ENCODE peak calls at places on chromosomes 1 and 21, in eight cellular contexts. A is sciatic nerve, O is fibroblast of lung, B is NCI-H1694, Q is fibroblast of pulmonary artery, G is epithelial cell of esophagus, H is endothelial cell, E is mesenteric fat pad. N is an unnamed sample.

GRCh38 chr1:245225267-245225666 is 70.5 kb downstream of the KIF26B start:
- DNase-seq in A (no peak), H (no peak), G (no peak), O (peak), B (no peak), E (no peak), Q (peak), N (no peak)

GRCh38 chr1:21874778-21875547 is 62.1 kb downstream of the HSPG2 start:
- DNase-seq in Q (no peak), B (no peak), E (no peak), G (no peak), O (no peak), A (no peak), H (no peak), N (no peak)

GRCh38 chr1:18151436-18151835 is 43.8 kb downstream of the IGSF21 start:
- DNase-seq in A (no peak), H (no peak), B (no peak), G (no peak), O (no peak), E (no peak), Q (no peak), N (no peak)

GRCh38 chr1:1779691-1780597 is 1.7 kb upstream of the NADK start:
- DNase-seq in E (no peak), O (peak), A (no peak), Q (peak), H (no peak), G (peak), B (no peak), N (peak)

GRCh38 chr21:32978346-32979270 is 47.1 kb upstream of the OLIG2 start:
- DNase-seq in Q (no peak), B (no peak), E (no peak), H (no peak), O (no peak), G (no peak), A (no peak), N (no peak)

GRCh38 chr1:69038379-69038778 is 529.3 kb upstream of the LRRC7 start:
- DNase-seq in B (no peak), G (no peak), A (no peak), Q (no peak), H (no peak), E (no peak), O (no peak), N (no peak)

GRCh38 chr1:158652721-158653334 is 33.7 kb downstream of the SPTA1 start:
- DNase-seq in Q (no peak), B (no peak), E (no peak), A (no peak), G (no peak), O (no peak), H (no peak), N (no peak)

GRCh38 chr1:47617381-47618221 is 179.8 kb downstream of the FOXD2 start:
- DNase-seq in Q (no peak), G (no peak), E (no peak), H (no peak), O (no peak), A (no peak), B (no peak), N (no peak)

GRCh38 chr1:76666499-76666898 is 200.8 kb upstream of the ST6GALNAC5 start:
- DNase-seq in A (no peak), H (no peak), O (no peak), B (no peak), G (no peak), E (no peak), Q (no peak), N (no peak)

GRCh38 chr1:40185951-40186864 is 25.0 kb downstream of the RLF start:
- DNase-seq in O (peak), G (peak), H (no peak), B (no peak), A (no peak), Q (peak), E (no peak), N (no peak)

GRCh38 chr1:233010164-233010563 is 59.8 kb downstream of the NTPCR start:
- DNase-seq in Q (no peak), B (no peak), A (no peak), O (peak), E (no peak), H (no peak), G (no peak), N (no peak)

GRCh38 chr1:15370781-15371467 is 38.8 kb upstream of the EFHD2 start:
- DNase-seq in Q (peak), A (no peak), H (no peak), B (no peak), E (no peak), O (no peak), G (no peak), N (no peak)

GRCh38 chr1:56866656-56867055 is 12.1 kb downstream of the C8A start:
- DNase-seq in E (no peak), Q (peak), O (peak), A (no peak), G (peak), H (no peak), B (no peak), N (no peak)

GRCh38 chr1:228295201-228295600 is 87.4 kb downstream of the OBSCN start:
- DNase-seq in E (no peak), A (no peak), O (no peak), Q (no peak), H (no peak), B (no peak), G (no peak), N (no peak)

GRCh38 chr1:16613185-16614147 is at the start of gene NBPF1:
- DNase-seq in E (peak), Q (peak), H (peak), G (peak), A (peak), O (peak), B (peak), N (peak)

GRCh38 chr1:60880202-60880601 is 202.2 kb upstream of the NFIA start:
- DNase-seq in H (no peak), B (no peak), G (no peak), E (no peak), A (no peak), O (no peak), Q (no peak), N (no peak)

GRCh38 chr1:45246760-45247159 is 40.4 kb upstream of the ZSWIM5 start:
- DNase-seq in Q (peak), A (no peak), O (peak), G (peak), H (no peak), B (no peak), E (no peak), N (no peak)

GRCh38 chr1:38992450-38993111 is 1.5 kb downstream of the AKIRIN1 start:
- DNase-seq in Q (no peak), A (no peak), H (no peak), O (no peak), E (no peak), G (no peak), B (no peak), N (no peak)

GRCh38 chr1:91404151-91405012 is at the start of gene HFM1:
- DNase-seq in Q (peak), O (peak), G (peak), H (peak), B (peak), E (peak), A (peak), N (peak)

GRCh38 chr1:115145221-115145620 is 55.9 kb upstream of the TSPAN2 start:
- DNase-seq in H (no peak), O (no peak), E (no peak), Q (no peak), A (no peak), B (no peak), G (no peak), N (no peak)

GRCh38 chr1:165738794-165739193 is 29.9 kb downstream of the TMCO1 start:
- DNase-seq in O (no peak), H (no peak), E (no peak), B (no peak), G (no peak), Q (no peak), A (no peak), N (no peak)

GRCh38 chr1:91174734-91175133 is 152.9 kb upstream of the ZNF644 start:
- DNase-seq in B (no peak), G (no peak), Q (no peak), H (no peak), E (no peak), A (no peak), O (no peak), N (no peak)

GRCh38 chr1:205596876-205597275 is 34.9 kb downstream of the ELK4 start:
- DNase-seq in G (no peak), H (no peak), B (no peak), A (no peak), O (no peak), Q (no peak), E (no peak), N (no peak)

GRCh38 chr1:154222918-154223317 is 2.2 kb downstream of the UBAP2L start:
- DNase-seq in B (no peak), A (no peak), E (no peak), G (no peak), H (no peak), Q (no peak), O (no peak), N (no peak)

GRCh38 chr1:151007853-151008243 is 401 bp upstream of the PRUNE1 start:
- DNase-seq in O (no peak), A (no peak), E (no peak), Q (no peak), B (no peak), G (no peak), H (no peak), N (no peak)

GRCh38 chr1:66848193-66848592 is 47.1 kb upstream of the INSL5 start:
- DNase-seq in O (no peak), A (no peak), B (no peak), Q (no peak), E (no peak), G (no peak), H (no peak), N (no peak)

GRCh38 chr21:15061284-15061683 is 3.5 kb downstream of the NRIP1 start:
- DNase-seq in H (no peak), Q (no peak), B (no peak), A (no peak), G (no peak), O (no peak), E (no peak), N (no peak)

N was measured in DND-41.